ENCODE peak calls at places on chromosome 14, in nine cellular contexts. N is neural progenitor cell, D is tibial nerve, I is body of pancreas, J is HFFc6, Z is tibial artery, L is gastrocnemius medialis, Q is endothelial cell, P is astrocyte. K is an unnamed sample.
A peak's percentile ranks its signal among the peaks of the same experiment; 100 is the strongest.

GRCh38 chr14:60922050-60922449 is 58.8 kb downstream of the TRMT5 start:
- DNase-seq in P (peak; percentile 65), Z (no peak), J (no peak), L (no peak), D (no peak), I (no peak), Q (no peak), N (no peak), K (no peak)

GRCh38 chr14:67571275-67571990 is 28.6 kb downstream of the PIGH start:
- DNase-seq in L (peak; percentile 41), Q (peak; percentile 74), N (peak; percentile 77), P (peak; percentile 23), D (peak; percentile 81), I (peak; percentile 70), Z (peak; percentile 70), J (peak; percentile 41), K (peak; percentile 15)

GRCh38 chr14:89365071-89365801 is 51.8 kb downstream of the FOXN3 start:
- DNase-seq in N (no peak), J (no peak), P (no peak), D (no peak), I (peak; percentile 51), Q (peak; percentile 23), Z (no peak), L (no peak), K (no peak)

GRCh38 chr14:24167527-24168114 is 4.3 kb upstream of the REC8 start:
- DNase-seq in P (no peak), I (no peak), J (no peak), L (no peak), Z (no peak), D (no peak), Q (no peak), N (no peak), K (no peak)

GRCh38 chr14:23365353-23366162 is 586 bp upstream of the EFS start:
- DNase-seq in J (no peak), P (peak; percentile 10), L (no peak), I (no peak), Q (peak; percentile 35), N (peak; percentile 68), D (no peak), Z (peak; percentile 66), K (no peak)

GRCh38 chr14:104220225-104221070 is 82.1 kb downstream of the KIF26A start:
- DNase-seq in Z (no peak), P (no peak), J (no peak), I (no peak), L (no peak), Q (no peak), D (no peak), N (no peak), K (no peak)

GRCh38 chr14:51520087-51520486 is 131.6 kb upstream of the FRMD6 start:
- DNase-seq in N (no peak), P (peak; percentile 70), L (no peak), I (no peak), Q (no peak), J (peak; percentile 23), Z (no peak), D (no peak), K (no peak)

GRCh38 chr14:103697196-103697595 is 18.1 kb downstream of the XRCC3 start:
- DNase-seq in P (no peak), L (no peak), N (no peak), Q (no peak), D (no peak), J (no peak), I (no peak), Z (no peak), K (no peak)

GRCh38 chr14:105145381-105146180 is 23.0 kb downstream of the JAG2 start:
- DNase-seq in N (no peak), D (no peak), Z (peak; percentile 58), I (no peak), L (peak; percentile 10), P (no peak), Q (no peak), J (no peak), K (no peak)

GRCh38 chr14:101738921-101739320 is 22.6 kb upstream of the PPP2R5C start:
- DNase-seq in Q (no peak), L (no peak), Z (no peak), J (no peak), P (no peak), N (no peak), I (no peak), D (no peak), K (no peak)

GRCh38 chr14:101739446-101740141 is 21.9 kb upstream of the PPP2R5C start:
- DNase-seq in J (no peak), D (no peak), N (no peak), I (no peak), P (no peak), Q (no peak), Z (no peak), L (no peak), K (no peak)

GRCh38 chr14:101736585-101736984 is 24.9 kb upstream of the PPP2R5C start:
- DNase-seq in D (no peak), N (no peak), I (no peak), P (no peak), Z (no peak), L (no peak), J (no peak), Q (no peak), K (no peak)

GRCh38 chr14:101736071-101736470 is 25.4 kb upstream of the PPP2R5C start:
- DNase-seq in L (no peak), I (no peak), N (no peak), Q (no peak), Z (no peak), D (no peak), J (no peak), P (no peak), K (no peak)

GRCh38 chr14:101737414-101738367 is 23.8 kb upstream of the PPP2R5C start:
- DNase-seq in Q (no peak), J (no peak), P (no peak), N (no peak), L (no peak), Z (no peak), I (no peak), D (no peak), K (no peak)
- TF ChIP-seq CTCF in Q (no peak), J (peak; percentile 50), P (no peak), N (no peak), L (no peak), Z (no peak), I (no peak), D (no peak), K (no peak)

GRCh38 chr14:79809849-79810612 is 401.3 kb downstream of the DIO2 start:
- DNase-seq in J (no peak), Q (no peak), D (no peak), P (no peak), Z (no peak), L (no peak), N (peak; percentile 52), I (no peak), K (no peak)
- TF ChIP-seq CTCF in J (peak; percentile 28), Q (peak; percentile 26), D (no peak), P (peak; percentile 23), Z (no peak), L (no peak), N (peak; percentile 59), I (no peak), K (peak; percentile 19)

GRCh38 chr14:59425322-59425945 is 39.7 kb downstream of the GPR135 start:
- DNase-seq in L (no peak), I (peak; percentile 29), D (no peak), Z (no peak), P (no peak), J (peak; percentile 13), Q (no peak), N (no peak), K (no peak)
- TF ChIP-seq CTCF in L (no peak), I (no peak), D (no peak), Z (no peak), P (no peak), J (peak; percentile 53), Q (no peak), N (no peak), K (no peak)

DNA sequence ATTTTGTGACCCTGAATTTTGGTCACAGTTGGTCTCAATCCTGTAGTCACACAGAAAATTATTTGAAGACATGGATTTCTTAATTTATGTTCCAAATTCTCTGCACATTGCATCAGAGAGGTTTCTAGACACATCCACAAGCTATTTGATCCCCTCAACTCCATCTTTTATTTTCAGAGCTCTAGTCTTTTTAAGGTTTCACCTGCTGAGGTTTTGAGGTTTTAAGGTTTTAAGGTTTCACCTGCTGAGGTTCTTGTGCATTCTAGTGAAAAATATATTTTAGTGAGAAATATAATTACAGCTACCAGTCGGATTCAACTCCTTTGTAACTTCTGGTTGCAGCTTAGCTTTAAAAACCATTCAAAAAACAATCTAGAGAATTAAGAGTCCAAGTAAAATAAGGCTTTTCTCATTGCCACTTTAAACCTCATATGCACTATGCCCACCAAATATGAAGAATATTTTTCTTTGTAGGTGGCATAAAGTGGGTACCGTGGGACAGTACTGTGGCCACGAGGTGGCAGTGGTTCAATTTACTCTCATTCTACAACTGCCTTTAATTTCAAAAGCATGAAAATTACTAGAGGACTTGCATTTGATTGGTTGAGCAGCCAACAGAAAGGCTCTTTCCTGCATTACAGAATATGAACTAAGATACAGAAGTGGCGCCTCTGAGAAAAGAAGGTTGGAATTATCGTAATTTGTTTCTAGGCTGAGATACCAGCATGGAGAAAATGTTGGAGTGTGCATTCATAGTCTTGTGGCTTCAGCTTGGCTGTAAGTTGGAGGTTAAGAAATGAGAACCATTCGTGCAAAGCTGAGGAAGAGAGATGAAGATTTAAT is 366.5 kb upstream of the OR4E1 start:
- DNase-seq in Z (no peak), L (no peak), J (no peak), D (no peak), P (no peak), Q (peak; percentile 7), N (no peak), I (no peak), K (no peak)
- TF ChIP-seq CTCF in Z (no peak), L (no peak), J (peak; percentile 52), D (peak; percentile 35), P (peak; percentile 11), Q (peak; percentile 53), N (peak; percentile 68), I (peak; percentile 41), K (peak; percentile 2)

GRCh38 chr14:20606190-20606901 is 15.2 kb upstream of the RNASE12 start:
- DNase-seq in Q (peak; percentile 57), I (peak; percentile 36), D (no peak), N (peak; percentile 78), L (no peak), J (peak; percentile 49), P (no peak), Z (no peak), K (no peak)
- TF ChIP-seq CTCF in Q (peak; percentile 21), I (peak; percentile 22), D (peak; percentile 37), N (peak; percentile 77), L (no peak), J (peak; percentile 80), P (peak; percentile 44), Z (no peak), K (peak; percentile 36)

DNA sequence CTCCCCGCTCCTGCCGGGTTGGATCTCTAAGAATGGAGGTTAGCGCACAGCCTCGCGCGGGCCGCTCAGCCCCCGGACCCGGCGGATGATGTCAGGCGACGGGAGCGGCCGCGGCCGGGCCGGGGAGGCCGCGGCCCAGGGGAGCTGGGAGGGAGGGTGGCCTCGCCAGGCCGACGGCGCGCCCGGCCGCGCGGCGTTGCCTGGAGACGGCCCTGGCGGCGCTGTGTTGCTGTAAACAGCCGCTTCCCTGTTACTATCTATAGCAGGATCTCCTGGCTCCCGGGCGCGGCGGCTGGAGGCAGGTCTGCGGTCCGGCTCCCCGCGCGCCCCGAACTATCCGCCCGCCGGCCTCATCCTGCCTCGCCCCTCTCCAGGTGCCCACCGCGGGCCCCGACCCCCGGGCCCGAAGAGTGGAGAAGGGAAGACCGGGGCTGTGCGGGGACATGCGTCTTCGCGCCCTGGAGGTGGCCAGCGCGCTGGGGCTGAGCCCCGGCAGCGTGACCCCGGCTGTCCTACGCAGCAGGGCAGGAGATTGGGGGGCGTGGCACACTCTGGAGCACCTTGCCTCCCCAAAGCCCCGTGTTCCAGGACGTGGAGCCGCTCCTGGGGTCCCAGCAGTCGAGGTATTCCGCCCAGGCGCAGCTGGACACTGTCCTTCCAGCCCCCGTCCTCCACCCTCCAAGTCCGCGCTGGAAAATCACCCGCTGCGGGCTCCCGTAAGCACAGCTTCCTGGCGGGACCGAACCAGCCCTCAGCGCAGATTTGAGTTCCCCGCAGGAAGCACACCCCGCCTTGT is 1.4 kb upstream of the FOS start:
- DNase-seq in Z (peak; percentile 99), N (peak; percentile 92), J (peak; percentile 92), D (peak; percentile 88), I (peak; percentile 94), P (peak; percentile 80), L (peak; percentile 92), Q (peak; percentile 88), K (peak; percentile 80)
- TF ChIP-seq CTCF in Z (no peak), N (peak; percentile 24), J (peak; percentile 28), D (peak; percentile 64), I (no peak), P (no peak), L (peak; percentile 35), Q (no peak), K (no peak)